ENCODE peak calls at places on chromosomes 11 and 22, in seven cellular contexts. L, M, E, O, Z, V and Q are unnamed samples.

GRCh38 chr22:44102121-44102520 is 78.0 kb downstream of the PARVB start:
- DNase-seq in L (no peak), M (no peak), E (no peak), O (no peak), Z (no peak), V (no peak), Q (no peak)

GRCh38 chr11:90465553-90465952 is 242.7 kb upstream of the CHORDC1 start:
- DNase-seq in L (no peak), M (no peak), E (no peak), O (no peak), Z (no peak), V (no peak), Q (no peak)

GRCh38 chr22:23579870-23580585 is at the start of gene IGLL1:
- DNase-seq in L (no peak), M (no peak), E (no peak), O (no peak), Z (no peak), V (no peak), Q (no peak)

GRCh38 chr22:48663297-48663696 is 1164.4 kb downstream of the BRD1 start:
- DNase-seq in L (no peak), M (no peak), E (no peak), O (no peak), Z (no peak), V (no peak), Q (no peak)

GRCh38 chr11:134372961-134373360 is 39.1 kb downstream of the B3GAT1 start:
- DNase-seq in L (no peak), M (no peak), E (no peak), O (no peak), Z (no peak), V (no peak), Q (peak; percentile 26)

GRCh38 chr22:42742940-42743339 is 22.3 kb upstream of the A4GALT start:
- DNase-seq in L (peak; percentile 58), M (no peak), E (no peak), O (no peak), Z (no peak), V (no peak), Q (no peak)

GRCh38 chr11:18393581-18394299 is 623 bp upstream of the LDHA start:
- DNase-seq in L (no peak), M (no peak), E (no peak), O (no peak), Z (no peak), V (no peak), Q (no peak)

GRCh38 chr11:75160328-75160757 is 9.4 kb downstream of the SLCO2B1 start:
- DNase-seq in L (no peak), M (no peak), E (no peak), O (no peak), Z (no peak), V (no peak), Q (no peak)

GRCh38 chr11:69313992-69314391 is 20.0 kb downstream of the MYEOV start:
- DNase-seq in L (no peak), M (no peak), E (no peak), O (no peak), Z (no peak), V (no peak), Q (no peak)

GRCh38 chr22:21791635-21792625 is 56.3 kb upstream of the YPEL1 start:
- DNase-seq in L (no peak), M (no peak), E (no peak), O (no peak), Z (no peak), V (no peak), Q (no peak)

GRCh38 chr11:2156416-2157182 is 4.4 kb downstream of the INS start:
- DNase-seq in L (peak; percentile 86), M (peak; percentile 46), E (peak; percentile 52), O (no peak), Z (peak; percentile 36), V (no peak), Q (peak; percentile 80)

GRCh38 chr11:45512749-45513148 is 152.7 kb downstream of the CHST1 start:
- DNase-seq in L (no peak), M (no peak), E (no peak), O (no peak), Z (no peak), V (no peak), Q (no peak)

DNA sequence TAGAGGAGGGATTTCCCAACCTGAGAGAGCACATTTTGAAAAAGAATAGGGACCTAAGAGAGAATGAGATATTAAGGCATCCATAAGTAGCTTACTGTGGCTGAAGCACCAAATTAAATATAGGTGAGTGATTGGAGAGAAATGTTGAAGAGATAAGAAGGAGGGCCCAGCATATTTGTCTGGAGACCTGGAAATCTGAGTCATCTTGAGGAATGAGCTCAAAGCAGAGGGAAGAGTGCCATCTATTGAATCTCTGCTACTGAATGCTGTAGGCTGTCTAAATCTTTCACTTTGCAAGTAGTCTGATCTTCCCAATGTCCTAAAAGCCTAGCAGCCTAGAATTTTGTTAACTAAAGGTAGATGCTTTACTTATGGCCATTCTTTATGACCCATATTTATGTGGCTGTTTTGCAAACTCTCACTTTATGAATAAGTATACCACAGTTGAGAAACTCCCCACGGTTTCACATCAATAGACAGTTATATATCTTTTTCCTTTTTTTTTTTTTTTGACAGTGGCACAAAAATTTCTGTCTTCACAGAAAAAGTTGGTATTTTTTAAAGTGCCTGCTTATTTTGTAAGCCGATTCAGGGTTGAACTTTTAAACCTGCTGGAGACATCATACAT is 2093.5 kb downstream of the LRRC4C start:
- DNase-seq in L (no peak), M (peak; percentile 17), E (no peak), O (no peak), Z (no peak), V (peak; percentile 37), Q (peak; percentile 10)
- TF ChIP-seq CTCF in L (no peak), M (no peak), E (no peak), O (no peak), Z (no peak), V (peak; percentile 41), Q (peak; percentile 63)

GRCh38 chr11:32033491-32033890 is 57.4 kb upstream of the RCN1 start:
- DNase-seq in L (no peak), M (no peak), E (no peak), O (no peak), Z (no peak), V (no peak), Q (no peak)

GRCh38 chr11:32033067-32033466 is 57.8 kb upstream of the RCN1 start:
- DNase-seq in L (no peak), M (no peak), E (no peak), O (no peak), Z (no peak), V (no peak), Q (no peak)

GRCh38 chr11:32032478-32032877 is 58.4 kb upstream of the RCN1 start:
- DNase-seq in L (no peak), M (no peak), E (no peak), O (no peak), Z (no peak), V (no peak), Q (no peak)

GRCh38 chr11:32034680-32035079 is 56.2 kb upstream of the RCN1 start:
- DNase-seq in L (no peak), M (peak; percentile 23), E (no peak), O (no peak), Z (no peak), V (no peak), Q (no peak)

DNA sequence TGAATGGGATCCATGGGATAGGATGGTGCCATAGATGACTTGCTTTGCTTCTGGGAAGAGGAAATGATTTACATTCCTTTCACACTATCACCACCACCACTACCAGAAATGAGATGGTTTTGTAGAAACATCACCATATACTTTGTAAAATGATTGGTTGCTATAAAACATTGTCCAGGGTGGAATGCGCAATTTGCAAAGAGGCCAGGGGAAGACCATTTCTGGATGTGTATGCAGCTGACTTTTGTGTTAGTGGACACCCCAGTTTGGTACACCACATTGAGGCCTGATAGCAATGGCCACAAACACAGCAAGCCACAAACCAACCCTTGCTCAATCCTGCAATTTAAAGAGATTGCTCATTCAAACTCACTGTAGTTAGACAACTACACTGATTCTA is 56.7 kb upstream of the RCN1 start:
- DNase-seq in L (no peak), M (peak; percentile 92), E (no peak), O (peak; percentile 70), Z (no peak), V (no peak), Q (no peak)
- TF ChIP-seq CTCF in L (no peak), M (no peak), E (no peak), O (no peak), Z (no peak), V (no peak), Q (no peak)

DNA sequence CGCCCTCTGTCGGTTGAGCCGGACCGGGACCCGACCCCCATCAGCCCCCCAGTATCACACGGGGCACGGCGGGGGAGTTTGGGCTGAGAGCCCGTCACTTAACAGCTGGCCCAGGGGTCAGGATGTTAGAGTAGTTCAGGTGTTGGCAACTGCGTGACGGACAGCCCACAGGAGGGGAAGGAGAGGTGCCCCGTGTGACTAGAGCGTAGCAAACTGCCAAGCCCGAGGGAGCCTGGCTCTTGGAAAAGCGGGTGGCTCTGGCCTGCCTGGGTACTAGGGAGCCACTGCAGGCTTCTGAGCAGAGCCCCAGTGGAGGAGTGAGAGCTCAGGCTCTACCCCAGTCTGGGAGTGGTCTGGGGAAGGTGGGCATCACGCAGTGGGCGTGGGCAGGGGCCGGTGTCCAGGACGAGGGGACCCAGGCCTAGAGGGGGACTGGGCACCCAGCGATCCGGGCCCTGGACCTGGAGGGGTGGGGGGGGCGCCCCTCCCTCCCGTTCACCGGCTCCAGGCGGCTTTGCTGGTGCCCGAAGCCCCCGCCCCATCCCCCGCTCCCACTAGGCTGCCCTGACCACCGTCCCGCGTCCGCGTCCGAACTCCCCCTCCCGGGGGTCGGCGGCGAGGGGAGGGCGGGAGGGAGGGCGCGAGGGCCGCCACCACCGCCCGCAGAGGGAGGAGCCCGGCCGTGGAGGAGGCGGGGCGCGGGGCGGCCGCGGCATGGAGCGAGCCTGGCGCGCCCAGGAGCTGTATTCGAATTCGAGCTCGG is 24.4 kb downstream of the SHANK3 start:
- DNase-seq in L (peak; percentile 76), M (no peak), E (no peak), O (no peak), Z (no peak), V (no peak), Q (peak; percentile 22)
- TF ChIP-seq CTCF in L (peak; percentile 71), M (peak; percentile 71), E (no peak), O (peak; percentile 70), Z (no peak), V (no peak), Q (no peak)

GRCh38 chr11:106875013-106875412 is 143.3 kb downstream of the GUCY1A2 start:
- DNase-seq in L (no peak), M (peak; percentile 24), E (no peak), O (no peak), Z (no peak), V (no peak), Q (no peak)

GRCh38 chr11:106879029-106879428 is 139.2 kb downstream of the GUCY1A2 start:
- DNase-seq in L (no peak), M (no peak), E (no peak), O (no peak), Z (no peak), V (no peak), Q (no peak)

GRCh38 chr11:106880121-106880520 is 138.2 kb downstream of the GUCY1A2 start:
- DNase-seq in L (peak; percentile 19), M (no peak), E (no peak), O (no peak), Z (no peak), V (no peak), Q (no peak)
- TF ChIP-seq CTCF in L (no peak), M (no peak), E (no peak), O (no peak), Z (no peak), V (no peak), Q (no peak)